ENCODE peak calls at places on chromosomes 3 and 15, in six cellular contexts. V, W, G, Y, N and H are unnamed samples.

GRCh38 chr3:161020264-161020663 is 84.9 kb downstream of the B3GALNT1 start:
- DNase-seq in G (no peak), Y (no peak), N (no peak), W (no peak), V (no peak), H (no peak)

GRCh38 chr3:175664911-175665310 is 805.8 kb downstream of the NAALADL2 start:
- DNase-seq in Y (no peak), N (no peak), W (no peak), G (no peak), V (peak), H (no peak)

GRCh38 chr15:74240002-74240568 is 4.0 kb downstream of the CCDC33 start:
- DNase-seq in V (peak), W (peak), Y (peak), G (no peak), N (peak), H (peak)

GRCh38 chr15:25172691-25173090 is 217.9 kb downstream of the SNRPN start:
- DNase-seq in W (no peak), N (peak), V (no peak), Y (no peak), G (no peak), H (no peak)

GRCh38 chr15:33608714-33609113 is 297.9 kb downstream of the RYR3 start:
- DNase-seq in W (peak), G (no peak), Y (no peak), N (no peak), V (no peak), H (no peak)

GRCh38 chr15:42608110-42608531 is 32.7 kb downstream of the STARD9 start:
- DNase-seq in Y (no peak), G (no peak), W (no peak), N (no peak), V (peak), H (peak)

GRCh38 chr3:29555590-29555989 is 274.7 kb downstream of the RBMS3 start:
- DNase-seq in G (no peak), Y (no peak), W (no peak), V (no peak), N (no peak), H (no peak)

GRCh38 chr3:123821920-123822319 is 62.2 kb downstream of the MYLK start:
- DNase-seq in V (no peak), Y (no peak), N (no peak), W (no peak), G (no peak), H (no peak)

GRCh38 chr3:177770821-177771220 is 573.5 kb upstream of the TBL1XR1 start:
- DNase-seq in G (no peak), Y (peak), W (no peak), N (no peak), V (peak), H (no peak)

GRCh38 chr3:159929894-159930235 is 58.8 kb upstream of the IL12A start:
- DNase-seq in G (no peak), Y (no peak), N (no peak), W (no peak), V (no peak), H (no peak)

GRCh38 chr3:159926573-159926972 is 62.1 kb upstream of the IL12A start:
- DNase-seq in Y (no peak), W (no peak), V (no peak), N (no peak), G (no peak), H (no peak)

GRCh38 chr3:159929181-159929893 is 59.3 kb upstream of the IL12A start:
- DNase-seq in Y (peak), N (no peak), V (peak), W (peak), G (no peak), H (peak)

GRCh38 chr3:159928071-159928491 is 60.6 kb upstream of the IL12A start:
- DNase-seq in Y (peak), N (no peak), G (no peak), V (peak), W (no peak), H (no peak)

GRCh38 chr3:159928692-159929091 is 59.9 kb upstream of the IL12A start:
- DNase-seq in V (peak), N (no peak), Y (peak), W (no peak), G (no peak), H (peak)
- TF ChIP-seq CTCF in V (no peak), N (no peak), Y (no peak), W (no peak), G (no peak), H (no peak)

DNA sequence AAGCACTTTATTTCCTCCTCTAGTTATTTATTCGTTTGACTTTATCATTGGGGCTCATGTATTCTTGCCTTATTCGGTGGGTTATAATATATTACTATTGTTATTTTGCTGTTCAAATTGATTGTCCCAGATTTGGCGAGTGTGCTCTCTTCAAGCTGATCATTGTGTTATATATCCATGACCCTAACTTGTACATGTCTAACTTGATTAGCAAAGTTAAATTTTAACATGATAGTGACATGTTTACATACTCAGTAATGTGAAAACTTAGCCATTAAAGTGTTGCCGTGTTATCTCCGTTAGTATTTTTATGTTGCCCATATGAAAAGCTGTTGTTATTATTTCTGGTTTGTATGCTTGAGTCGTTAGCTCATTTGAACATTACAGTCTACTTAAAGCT is 327.9 kb downstream of the PTPRG start:
- DNase-seq in G (no peak), W (no peak), V (no peak), N (no peak), Y (no peak), H (no peak)
- H3K4me3 ChIP-seq in G (no peak), W (no peak), V (no peak), N (no peak), Y (no peak), H (no peak)

DNA sequence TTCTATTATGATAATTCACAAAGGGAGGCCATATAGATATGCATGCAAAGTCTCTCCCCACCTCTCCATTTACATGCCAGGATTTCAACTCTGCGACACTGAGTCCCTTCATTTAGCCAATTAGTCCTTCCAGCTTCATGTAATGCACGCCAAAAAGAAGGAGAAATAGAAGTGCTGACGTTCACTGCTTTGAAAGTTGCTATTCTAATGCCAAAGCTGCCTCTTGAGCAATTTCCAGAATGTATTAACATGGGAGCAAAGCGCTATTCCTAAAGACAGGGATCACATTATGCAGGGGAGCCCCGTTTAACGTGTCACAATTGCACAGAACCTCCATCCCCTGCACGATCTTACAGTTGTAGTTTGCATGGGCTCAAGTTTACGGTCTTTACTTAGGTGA is 130.5 kb downstream of the TIGIT start:
- DNase-seq in N (no peak), G (no peak), Y (no peak), W (no peak), V (no peak), H (no peak)
- TF ChIP-seq CTCF in N (no peak), G (no peak), Y (no peak), W (no peak), V (no peak), H (no peak)

GRCh38 chr3:73503781-73504180 is 121.0 kb downstream of the PDZRN3 start:
- DNase-seq in N (no peak), Y (no peak), W (no peak), G (no peak), V (no peak), H (no peak)

GRCh38 chr3:73504852-73505251 is 119.9 kb downstream of the PDZRN3 start:
- DNase-seq in G (no peak), V (no peak), N (no peak), W (no peak), Y (no peak), H (no peak)

GRCh38 chr3:73504255-73504654 is 120.5 kb downstream of the PDZRN3 start:
- DNase-seq in G (no peak), V (no peak), N (no peak), Y (no peak), W (no peak), H (no peak)

GRCh38 chr3:73500321-73500720 is 124.4 kb downstream of the PDZRN3 start:
- DNase-seq in V (no peak), W (no peak), G (no peak), N (no peak), Y (no peak), H (no peak)

GRCh38 chr3:73502609-73503560 is 121.9 kb downstream of the PDZRN3 start:
- DNase-seq in N (peak), Y (peak), G (peak), W (peak), V (peak), H (peak)
- H3K4me3 ChIP-seq in N (no peak), Y (no peak), G (no peak), W (no peak), V (no peak), H (no peak)

DNA sequence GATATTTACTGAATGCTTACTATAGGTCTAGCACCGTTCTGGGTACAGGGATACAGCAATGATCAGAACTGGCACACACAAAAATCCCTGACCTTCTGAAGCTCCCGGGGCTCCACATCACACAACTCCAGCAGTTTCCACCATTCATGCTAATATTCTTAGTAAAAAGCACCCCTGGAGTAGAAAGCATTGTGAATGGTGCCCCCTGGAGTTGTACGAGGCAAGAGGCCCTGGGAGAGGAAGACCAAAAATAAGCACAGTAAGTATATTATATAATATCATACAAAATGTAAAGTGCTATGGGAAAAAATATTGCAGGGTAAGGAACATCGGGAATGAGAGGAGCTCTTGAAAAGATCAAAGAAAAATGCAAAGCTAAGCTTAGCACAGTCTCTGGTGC is 790 bp upstream of the SRGAP3 start:
- DNase-seq in W (no peak), V (no peak), N (no peak), G (no peak), Y (no peak), H (no peak)
- TF ChIP-seq CTCF in W (peak), V (peak), N (no peak), G (no peak), Y (peak), H (no peak)

GRCh38 chr3:100076544-100077529 is 37.5 kb downstream of the FILIP1L start:
- DNase-seq in G (no peak), N (no peak), W (peak), V (no peak), Y (no peak), H (peak)

GRCh38 chr3:100075163-100075562 is 39.1 kb downstream of the FILIP1L start:
- DNase-seq in V (no peak), N (no peak), Y (no peak), G (no peak), W (no peak), H (peak)

GRCh38 chr3:100073555-100074307 is 40.6 kb downstream of the FILIP1L start:
- DNase-seq in G (no peak), Y (peak), N (no peak), W (peak), V (no peak), H (peak)

GRCh38 chr3:100073049-100073422 is 41.3 kb downstream of the FILIP1L start:
- DNase-seq in Y (no peak), G (no peak), V (no peak), N (no peak), W (no peak), H (no peak)

GRCh38 chr3:100075731-100076543 is 38.4 kb downstream of the FILIP1L start:
- DNase-seq in V (no peak), G (peak), N (no peak), Y (no peak), W (no peak), H (peak)
- H3K4me3 ChIP-seq in V (no peak), G (no peak), N (no peak), Y (no peak), W (no peak), H (no peak)